ENCODE peak calls at places on chromosomes 3 and 15, in seven cellular contexts. A is H1, E is HepG2, U is GM12891, J is SK-N-SH, W is GM12878, T is K562. P is an unnamed sample.

GRCh38 chr15:31457161-31457560 is 130.5 kb downstream of the KLF13 start:
- DNase-seq in A (no peak), E (no peak), U (no peak), J (no peak), W (no peak), T (no peak), P (no peak)

GRCh38 chr15:80514071-80514780 is 110.0 kb downstream of the ARNT2 start:
- DNase-seq in A (no peak), E (no peak), U (no peak), J (no peak), W (no peak), T (no peak), P (no peak)

GRCh38 chr15:96851613-96852012 is 521.1 kb downstream of the NR2F2 start:
- DNase-seq in A (no peak), E (no peak), U (no peak), J (no peak), W (no peak), T (no peak), P (no peak)

GRCh38 chr3:29185706-29186105 is 95.2 kb upstream of the RBMS3 start:
- DNase-seq in A (no peak), E (no peak), U (no peak), J (no peak), W (no peak), T (no peak), P (no peak)

GRCh38 chr3:39639344-39640236 is 169.8 kb upstream of the MYRIP start:
- DNase-seq in A (peak), E (peak), U (no peak), J (no peak), W (no peak), T (peak), P (no peak)

GRCh38 chr3:21562225-21562624 is 188.8 kb downstream of the ZNF385D start:
- DNase-seq in A (no peak), E (no peak), U (no peak), J (no peak), W (no peak), T (no peak), P (no peak)

GRCh38 chr3:128392021-128392420 is 74.7 kb downstream of the DNAJB8 start:
- DNase-seq in A (no peak), E (no peak), U (no peak), J (no peak), W (no peak), T (no peak), P (no peak)

GRCh38 chr15:83248151-83248851 is 36.2 kb downstream of the BNC1 start:
- DNase-seq in A (peak), E (peak), U (no peak), J (peak), W (peak), T (peak), P (no peak)

GRCh38 chr3:108513961-108514360 is 3.6 kb upstream of the MYH15 start:
- DNase-seq in A (no peak), E (no peak), U (no peak), J (no peak), W (no peak), T (no peak), P (no peak)

GRCh38 chr3:2876362-2876761 is 233.8 kb downstream of the IL5RA start:
- DNase-seq in A (no peak), E (no peak), U (no peak), J (no peak), W (no peak), T (no peak), P (no peak)

GRCh38 chr3:72665701-72666443 is 182.4 kb downstream of the SHQ1 start:
- DNase-seq in A (no peak), E (no peak), U (no peak), J (peak), W (no peak), T (peak), P (no peak)

GRCh38 chr15:80059786-80060489 is 462 bp downstream of the ZFAND6 start:
- DNase-seq in A (peak), E (peak), U (peak), J (peak), W (no peak), T (peak), P (peak)

GRCh38 chr3:183298708-183299153 is 45.7 kb downstream of the B3GNT5 start:
- DNase-seq in A (no peak), E (no peak), U (no peak), J (no peak), W (no peak), T (peak), P (no peak)

GRCh38 chr3:161295325-161295724 is 74.2 kb downstream of the NMD3 start:
- DNase-seq in A (no peak), E (peak), U (no peak), J (no peak), W (no peak), T (no peak), P (no peak)

GRCh38 chr15:31598620-31599019 is 272.0 kb downstream of the KLF13 start:
- DNase-seq in A (peak), E (peak), U (no peak), J (no peak), W (no peak), T (peak), P (no peak)

GRCh38 chr3:123687286-123687685 is 102.4 kb upstream of the HACD2 start:
- DNase-seq in A (no peak), E (peak), U (no peak), J (no peak), W (no peak), T (no peak), P (no peak)

GRCh38 chr3:61381745-61382392 is 130.6 kb upstream of the FHIT start:
- DNase-seq in A (no peak), E (peak), U (peak), J (peak), W (no peak), T (peak), P (peak)

GRCh38 chr3:160150525-160150924 is 74.7 kb upstream of the C3orf80 start:
- DNase-seq in A (no peak), E (no peak), U (no peak), J (no peak), W (no peak), T (no peak), P (no peak)

GRCh38 chr3:81995334-81995733 is 233.9 kb upstream of the GBE1 start:
- DNase-seq in A (no peak), E (no peak), U (no peak), J (no peak), W (no peak), T (no peak), P (no peak)

GRCh38 chr3:108222813-108223307 is 636 bp upstream of the IFT57 start:
- DNase-seq in A (no peak), E (no peak), U (no peak), J (no peak), W (no peak), T (peak), P (no peak)

GRCh38 chr3:52530918-52531635 is 2.6 kb downstream of the NT5DC2 start:
- DNase-seq in A (no peak), E (no peak), U (no peak), J (no peak), W (no peak), T (no peak), P (no peak)

GRCh38 chr3:134373942-134374790 is at the start of gene AMOTL2:
- DNase-seq in A (peak), E (peak), U (peak), J (peak), W (no peak), T (peak), P (peak)

GRCh38 chr3:10194328-10195071 is 29.8 kb downstream of the IRAK2 start:
- DNase-seq in A (no peak), E (no peak), U (no peak), J (no peak), W (peak), T (peak), P (no peak)

GRCh38 chr3:10195692-10196091 is 31.0 kb downstream of the IRAK2 start:
- DNase-seq in A (no peak), E (no peak), U (no peak), J (no peak), W (no peak), T (peak), P (no peak)

GRCh38 chr3:10193692-10194327 is 29.1 kb downstream of the IRAK2 start:
- DNase-seq in A (no peak), E (no peak), U (no peak), J (no peak), W (no peak), T (no peak), P (no peak)

GRCh38 chr3:10189557-10190374 is 25.0 kb downstream of the IRAK2 start:
- DNase-seq in A (no peak), E (no peak), U (no peak), J (peak), W (peak), T (no peak), P (no peak)

GRCh38 chr3:10192953-10193691 is 28.4 kb downstream of the IRAK2 start:
- DNase-seq in A (no peak), E (peak), U (no peak), J (peak), W (peak), T (peak), P (no peak)
- TF ChIP-seq POLR2AphosphoS5 in A (no peak), E (no peak), U (no peak), J (peak), W (no peak), T (no peak), P (no peak)

GRCh38 chr3:129645291-129645690 is 38.8 kb upstream of the PLXND1 start:
- DNase-seq in A (no peak), E (no peak), U (no peak), J (no peak), W (no peak), T (no peak), P (no peak)
- TF ChIP-seq TAF1 in A (no peak), E (no peak), U (no peak), J (no peak), W (no peak), T (no peak), P (no peak)

GRCh38 chr3:100871307-100871706 is 121.9 kb downstream of the ABI3BP start:
- DNase-seq in A (no peak), E (no peak), U (no peak), J (no peak), W (no peak), T (no peak), P (no peak)

GRCh38 chr3:100877286-100877685 is 115.9 kb downstream of the ABI3BP start:
- DNase-seq in A (no peak), E (no peak), U (no peak), J (no peak), W (no peak), T (no peak), P (no peak)

GRCh38 chr3:100879445-100879844 is 113.8 kb downstream of the ABI3BP start:
- DNase-seq in A (no peak), E (no peak), U (no peak), J (no peak), W (no peak), T (no peak), P (no peak)

GRCh38 chr3:100873624-100874023 is 119.6 kb downstream of the ABI3BP start:
- DNase-seq in A (no peak), E (no peak), U (no peak), J (no peak), W (no peak), T (no peak), P (no peak)

GRCh38 chr3:100875239-100875638 is 118.0 kb downstream of the ABI3BP start:
- DNase-seq in A (no peak), E (no peak), U (no peak), J (peak), W (no peak), T (no peak), P (no peak)
- TF ChIP-seq POLR2AphosphoS5 in A (no peak), E (no peak), U (no peak), J (no peak), W (no peak), T (no peak), P (no peak)

DNA sequence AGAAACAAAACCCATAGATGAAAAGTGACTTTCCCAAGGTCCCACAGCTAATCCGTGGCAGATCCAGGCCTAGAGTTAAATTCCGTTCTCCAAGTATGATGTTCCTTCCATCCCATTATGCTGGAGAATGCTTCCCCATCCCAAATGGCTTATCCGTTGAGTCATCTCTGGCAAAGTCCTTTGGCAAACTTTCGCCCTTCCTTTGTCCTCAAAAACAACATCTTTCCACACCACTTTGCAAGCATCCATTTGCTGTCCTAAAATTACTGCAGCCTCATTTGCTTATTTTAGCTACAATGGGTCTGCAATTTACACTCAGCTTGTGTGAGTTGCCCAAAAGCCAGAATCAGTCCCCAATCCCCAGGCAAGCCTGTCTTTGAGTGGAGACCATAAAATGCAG is 304.0 kb upstream of the TLE3 start:
- DNase-seq in A (no peak), E (no peak), U (no peak), J (no peak), W (no peak), T (no peak), P (no peak)
- TF ChIP-seq TAF1 in A (no peak), E (no peak), U (no peak), J (no peak), W (no peak), T (no peak), P (no peak)

GRCh38 chr3:194682651-194683310 is 2.9 kb upstream of the FAM43A start:
- DNase-seq in A (peak), E (peak), U (no peak), J (peak), W (no peak), T (peak), P (peak)
- TF ChIP-seq POLR2AphosphoS5 in A (no peak), E (no peak), U (no peak), J (no peak), W (no peak), T (no peak), P (no peak)

GRCh38 chr3:152204218-152204617 is 64.5 kb upstream of the MBNL1 start:
- DNase-seq in A (no peak), E (no peak), U (no peak), J (no peak), W (no peak), T (no peak), P (no peak)

GRCh38 chr3:152203677-152204076 is 65.1 kb upstream of the MBNL1 start:
- DNase-seq in A (no peak), E (no peak), U (no peak), J (no peak), W (no peak), T (no peak), P (no peak)

GRCh38 chr3:152202976-152203626 is 65.6 kb upstream of the MBNL1 start:
- DNase-seq in A (no peak), E (no peak), U (no peak), J (no peak), W (no peak), T (peak), P (no peak)

GRCh38 chr3:152206243-152206642 is 62.5 kb upstream of the MBNL1 start:
- DNase-seq in A (no peak), E (no peak), U (no peak), J (no peak), W (no peak), T (no peak), P (no peak)

GRCh38 chr3:152205097-152205593 is 63.6 kb upstream of the MBNL1 start:
- DNase-seq in A (no peak), E (no peak), U (no peak), J (no peak), W (no peak), T (peak), P (no peak)
- TF ChIP-seq TAF1 in A (no peak), E (no peak), U (no peak), J (no peak), W (no peak), T (no peak), P (no peak)

GRCh38 chr15:66866651-66867050 is 164.6 kb downstream of the SMAD6 start:
- DNase-seq in A (no peak), E (no peak), U (no peak), J (no peak), W (no peak), T (no peak), P (no peak)

GRCh38 chr15:66863382-66864085 is 161.5 kb downstream of the SMAD6 start:
- DNase-seq in A (no peak), E (no peak), U (no peak), J (no peak), W (no peak), T (no peak), P (no peak)

GRCh38 chr15:66864086-66864830 is 162.2 kb downstream of the SMAD6 start:
- DNase-seq in A (no peak), E (no peak), U (no peak), J (no peak), W (no peak), T (no peak), P (no peak)

GRCh38 chr15:66864871-66865281 is 162.8 kb downstream of the SMAD6 start:
- DNase-seq in A (no peak), E (no peak), U (no peak), J (no peak), W (no peak), T (no peak), P (no peak)

DNA sequence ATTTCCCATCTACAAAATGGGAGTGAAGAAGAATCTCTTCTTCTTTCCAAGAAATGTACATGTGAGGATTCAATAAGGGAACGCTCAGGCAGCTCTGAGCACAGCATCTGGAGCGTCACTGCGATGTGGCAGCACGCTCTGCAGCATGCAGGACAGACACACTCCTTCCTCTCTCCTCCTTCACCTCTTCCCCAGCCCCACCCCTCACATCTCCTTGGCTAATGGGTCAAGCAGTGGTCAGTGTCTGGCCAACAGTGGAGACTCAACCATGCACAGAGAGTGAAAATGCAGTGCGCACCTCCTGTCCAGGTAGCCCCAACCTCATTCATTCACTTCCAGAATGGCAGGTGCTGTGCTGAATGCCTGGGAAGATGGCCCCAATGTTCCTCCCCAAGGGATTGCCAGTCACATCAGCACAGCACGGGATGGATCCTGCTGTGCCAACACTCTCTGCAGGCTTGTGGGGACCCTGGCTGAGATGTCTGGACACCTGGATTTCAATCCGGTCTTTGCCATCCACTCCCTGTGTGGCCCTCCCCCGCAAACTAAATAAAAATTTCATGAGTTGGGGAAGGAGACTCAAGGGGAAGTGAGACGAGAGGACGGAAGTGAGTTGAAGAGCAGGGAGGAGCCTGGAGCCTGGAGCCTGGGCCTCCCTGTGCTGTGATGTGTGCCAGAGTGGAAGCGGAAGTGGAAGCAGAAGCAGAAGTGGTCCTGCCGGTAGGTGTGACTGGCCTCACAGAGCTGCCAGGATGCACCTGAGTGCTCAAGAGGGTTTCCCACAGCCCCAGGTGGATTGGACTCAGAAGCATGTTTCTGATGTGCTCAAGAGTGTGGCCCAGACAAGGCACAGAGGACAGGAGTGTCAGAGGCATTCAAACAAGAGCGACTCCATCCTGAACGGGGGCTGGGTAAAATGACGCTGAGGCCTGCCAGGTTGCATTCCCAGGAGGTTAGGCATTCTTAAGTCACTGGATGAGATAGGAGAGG is 163.9 kb downstream of the SMAD6 start:
- DNase-seq in A (no peak), E (no peak), U (peak), J (no peak), W (peak), T (no peak), P (peak)
- TF ChIP-seq POLR2AphosphoS5 in A (no peak), E (no peak), U (no peak), J (no peak), W (no peak), T (no peak), P (no peak)

GRCh38 chr3:142613491-142613890 is 17.3 kb downstream of the PLS1 start:
- DNase-seq in A (no peak), E (no peak), U (no peak), J (no peak), W (no peak), T (no peak), P (no peak)
- TF ChIP-seq TAF1 in A (no peak), E (no peak), U (no peak), J (no peak), W (no peak), T (no peak), P (no peak)

GRCh38 chr3:15097889-15098288 is 1.1 kb downstream of the RBSN start:
- DNase-seq in A (no peak), E (no peak), U (no peak), J (no peak), W (peak), T (peak), P (no peak)
- TF ChIP-seq POLR2AphosphoS5 in A (no peak), E (no peak), U (no peak), J (no peak), W (no peak), T (no peak), P (no peak)

P was measured in GM12892.